ENCODE peak calls at places on chromosomes 3 and 15, in nine cellular contexts. B, G, M, A, Y, F, Z, C and U are unnamed samples.

GRCh38 chr15:59616390-59616789 is 4.8 kb downstream of the GCNT3 start:
- DNase-seq in C (no peak), Y (peak), M (peak), F (peak), G (no peak), A (no peak), Z (no peak), B (no peak), U (no peak)

GRCh38 chr3:171417137-171417536 is 43.1 kb downstream of the TNIK start:
- DNase-seq in B (no peak), A (no peak), F (no peak), G (no peak), C (peak), M (no peak), Z (peak), Y (no peak), U (no peak)

GRCh38 chr3:141335531-141336042 is 32.7 kb upstream of the ZBTB38 start:
- DNase-seq in M (no peak), A (no peak), Z (no peak), B (no peak), Y (no peak), F (no peak), C (peak), G (no peak), U (no peak)

GRCh38 chr15:77421370-77421700 is 647 bp downstream of the HMG20A start:
- DNase-seq in F (peak), C (peak), Z (no peak), A (no peak), G (peak), Y (peak), M (peak), B (no peak), U (no peak)

GRCh38 chr3:172317984-172318383 is 130.3 kb downstream of the GHSR start:
- DNase-seq in A (peak), F (no peak), Z (peak), M (no peak), Y (peak), G (peak), B (peak), C (peak), U (peak)

GRCh38 chr3:98012974-98013373 is 22.1 kb downstream of the GABRR3 start:
- DNase-seq in F (no peak), Y (no peak), M (no peak), Z (no peak), A (no peak), G (no peak), B (no peak), C (peak), U (no peak)

GRCh38 chr3:73827658-73828313 is 203.0 kb upstream of the PDZRN3 start:
- DNase-seq in C (peak), A (no peak), F (no peak), Z (no peak), M (no peak), B (no peak), Y (peak), G (no peak), U (no peak)

GRCh38 chr3:129534428-129535027 is 6.1 kb downstream of the RHO start:
- DNase-seq in B (no peak), Z (no peak), G (no peak), M (peak), F (no peak), A (no peak), Y (no peak), C (no peak), U (no peak)

GRCh38 chr15:56366211-56366610 is 985 bp downstream of the TEX9 start:
- DNase-seq in Z (no peak), M (peak), G (no peak), B (no peak), C (no peak), A (no peak), F (no peak), Y (no peak), U (no peak)

GRCh38 chr3:32420138-32420981 is 28.7 kb downstream of the CMTM7 start:
- DNase-seq in G (no peak), Z (peak), Y (no peak), C (peak), B (no peak), F (peak), A (no peak), M (peak), U (no peak)

GRCh38 chr15:61032600-61033286 is 196.4 kb downstream of the RORA start:
- DNase-seq in A (no peak), G (no peak), F (no peak), M (no peak), Y (peak), Z (no peak), C (no peak), B (no peak), U (no peak)

GRCh38 chr3:377158-377561 is 180.6 kb downstream of the CHL1 start:
- DNase-seq in F (peak), Z (peak), M (peak), B (no peak), C (peak), G (no peak), A (no peak), Y (no peak), U (peak)

GRCh38 chr3:113912551-113913246 is 35.1 kb upstream of the ZDHHC23 start:
- DNase-seq in F (peak), M (peak), G (no peak), Z (peak), C (peak), B (peak), A (no peak), Y (peak), U (peak)

GRCh38 chr3:189041482-189042090 is 130.2 kb upstream of the TPRG1 start:
- DNase-seq in F (peak), G (no peak), Y (peak), Z (peak), M (peak), B (no peak), A (no peak), C (peak), U (no peak)

GRCh38 chr3:46693897-46694235 is 387 bp upstream of the ALS2CL start:
- DNase-seq in Y (peak), C (no peak), M (peak), Z (peak), F (no peak), B (no peak), G (no peak), A (no peak), U (no peak)

GRCh38 chr3:134311693-134312071 is 61.0 kb upstream of the RYK start:
- DNase-seq in Z (peak), A (no peak), G (no peak), M (no peak), Y (no peak), F (no peak), C (no peak), B (no peak), U (no peak)

GRCh38 chr15:25635190-25635589 is 196.4 kb upstream of the UBE3A start:
- DNase-seq in M (no peak), F (no peak), Z (no peak), C (no peak), Y (no peak), G (no peak), B (no peak), A (no peak), U (no peak)

GRCh38 chr15:82044373-82045178 is 1.2 kb downstream of the MEX3B start:
- DNase-seq in C (peak), M (peak), A (no peak), Y (peak), Z (peak), F (no peak), G (peak), B (peak), U (no peak)

GRCh38 chr3:8095724-8096123 is 405.9 kb upstream of the LMCD1 start:
- DNase-seq in M (peak), Z (no peak), G (no peak), C (no peak), A (no peak), Y (no peak), F (no peak), B (no peak), U (no peak)

GRCh38 chr15:22913646-22914380 is 66.4 kb downstream of the CYFIP1 start:
- DNase-seq in C (no peak), F (no peak), Y (no peak), Z (no peak), B (no peak), M (no peak), A (no peak), G (no peak), U (no peak)

GRCh38 chr3:10666621-10667020 is 149.4 kb upstream of the SLC6A11 start:
- DNase-seq in F (peak), M (no peak), Z (no peak), B (no peak), G (peak), A (no peak), C (no peak), Y (peak), U (no peak)

GRCh38 chr3:60743631-60744164 is 507.6 kb downstream of the FHIT start:
- DNase-seq in A (no peak), C (no peak), M (peak), G (no peak), Y (no peak), F (no peak), Z (peak), B (no peak), U (no peak)

GRCh38 chr3:9793161-9793781 is 389 bp downstream of the ARPC4 start:
- DNase-seq in F (peak), B (no peak), M (peak), C (peak), Z (peak), Y (peak), A (no peak), G (peak), U (no peak)

GRCh38 chr3:123862152-123862551 is 22.0 kb downstream of the MYLK start:
- DNase-seq in C (no peak), G (no peak), A (no peak), F (no peak), B (no peak), Z (no peak), Y (no peak), M (no peak), U (no peak)

GRCh38 chr3:68972358-68972979 is 40.1 kb upstream of the TAFA4 start:
- DNase-seq in G (no peak), Z (peak), M (peak), B (no peak), Y (peak), A (no peak), F (peak), C (peak), U (peak)

GRCh38 chr15:24756101-24756500 is 80.5 kb downstream of the NPAP1 start:
- DNase-seq in F (no peak), B (no peak), Y (no peak), M (peak), A (no peak), C (no peak), G (no peak), Z (no peak), U (no peak)

GRCh38 chr3:14490255-14490654 is 49.9 kb downstream of the GRIP2 start:
- DNase-seq in F (no peak), M (no peak), C (no peak), Y (no peak), G (peak), Z (no peak), A (no peak), B (no peak), U (no peak)

GRCh38 chr15:40567111-40567510 is 2.0 kb upstream of the RPUSD2 start:
- DNase-seq in C (no peak), A (no peak), Z (no peak), F (peak), G (no peak), M (peak), Y (no peak), B (no peak), U (no peak)

GRCh38 chr3:132421832-132422231 is 4.5 kb downstream of the DNAJC13 start:
- DNase-seq in C (peak), M (no peak), Z (peak), F (no peak), B (peak), G (no peak), Y (no peak), A (no peak), U (no peak)

GRCh38 chr3:113242091-113242581 is 30.8 kb downstream of the BOC start:
- DNase-seq in M (no peak), A (peak), C (peak), Y (no peak), B (no peak), Z (peak), F (no peak), G (no peak), U (peak)

GRCh38 chr3:30408105-30408557 is 198.3 kb upstream of the TGFBR2 start:
- DNase-seq in B (no peak), Z (peak), G (no peak), M (no peak), A (no peak), F (no peak), C (peak), Y (no peak), U (no peak)

GRCh38 chr3:50194903-50195500 is 3.6 kb downstream of the GNAT1 start:
- DNase-seq in F (peak), G (no peak), M (peak), Y (no peak), B (no peak), C (no peak), A (no peak), Z (no peak), U (no peak)

GRCh38 chr3:30124435-30125390 is 481.7 kb upstream of the TGFBR2 start:
- DNase-seq in G (no peak), Z (peak), F (no peak), C (peak), A (no peak), B (peak), M (peak), Y (no peak), U (no peak)

GRCh38 chr3:86830566-86830965 is 160.4 kb downstream of the VGLL3 start:
- DNase-seq in B (no peak), Y (no peak), F (no peak), A (peak), G (no peak), M (no peak), C (peak), Z (peak), U (peak)

GRCh38 chr15:58501636-58502178 is 69.9 kb downstream of the LIPC start:
- DNase-seq in Y (no peak), M (no peak), B (no peak), G (no peak), Z (peak), C (no peak), F (no peak), A (no peak), U (no peak)
- H3K4me3 ChIP-seq in Y (no peak), M (no peak), B (no peak), G (no peak), Z (no peak), C (no peak), F (no peak), A (no peak), U (no peak)

DNA sequence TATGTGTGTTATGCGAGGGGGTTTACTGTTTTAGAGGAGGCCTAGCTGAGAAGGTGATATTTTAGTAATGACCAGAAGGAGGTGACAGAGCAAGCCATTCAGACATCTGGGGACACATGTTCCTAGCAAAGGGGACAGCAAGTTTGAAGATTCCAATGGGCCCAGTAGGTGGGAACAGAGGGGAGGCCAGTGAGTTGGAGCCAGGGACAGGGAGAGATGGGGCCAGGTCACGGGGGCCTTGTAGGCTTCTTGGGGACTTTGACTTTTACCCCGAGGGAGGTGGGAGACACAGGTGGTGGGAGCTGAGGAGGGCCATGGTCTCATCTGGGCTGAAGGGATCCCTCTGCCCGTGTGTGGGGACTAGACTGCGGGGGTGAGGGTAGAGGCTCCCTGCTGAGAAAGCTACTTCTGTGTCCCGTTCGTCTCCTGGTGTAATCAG is 72.5 kb downstream of the MGLL start:
- DNase-seq in Y (no peak), F (peak), M (peak), C (no peak), Z (no peak), B (no peak), A (no peak), G (no peak), U (no peak)
- TF ChIP-seq CTCF in Y (no peak), F (peak), M (peak), C (no peak), Z (no peak), B (no peak), A (no peak), G (no peak), U (no peak)

GRCh38 chr3:45673273-45673672 is 15.9 kb upstream of the SACM1L start:
- DNase-seq in C (no peak), Z (no peak), B (no peak), F (no peak), Y (no peak), G (no peak), A (no peak), M (peak), U (no peak)

GRCh38 chr3:45679805-45680204 is 9.4 kb upstream of the SACM1L start:
- DNase-seq in M (peak), A (no peak), B (no peak), Y (no peak), Z (no peak), G (no peak), F (no peak), C (no peak), U (no peak)

GRCh38 chr3:45677045-45677436 is 12.2 kb upstream of the SACM1L start:
- DNase-seq in M (peak), F (no peak), G (peak), Y (peak), Z (peak), C (peak), A (peak), B (no peak), U (peak)

GRCh38 chr3:45677841-45678240 is 11.4 kb upstream of the SACM1L start:
- DNase-seq in C (no peak), M (no peak), F (no peak), Y (no peak), Z (no peak), G (no peak), A (no peak), B (no peak), U (no peak)

DNA sequence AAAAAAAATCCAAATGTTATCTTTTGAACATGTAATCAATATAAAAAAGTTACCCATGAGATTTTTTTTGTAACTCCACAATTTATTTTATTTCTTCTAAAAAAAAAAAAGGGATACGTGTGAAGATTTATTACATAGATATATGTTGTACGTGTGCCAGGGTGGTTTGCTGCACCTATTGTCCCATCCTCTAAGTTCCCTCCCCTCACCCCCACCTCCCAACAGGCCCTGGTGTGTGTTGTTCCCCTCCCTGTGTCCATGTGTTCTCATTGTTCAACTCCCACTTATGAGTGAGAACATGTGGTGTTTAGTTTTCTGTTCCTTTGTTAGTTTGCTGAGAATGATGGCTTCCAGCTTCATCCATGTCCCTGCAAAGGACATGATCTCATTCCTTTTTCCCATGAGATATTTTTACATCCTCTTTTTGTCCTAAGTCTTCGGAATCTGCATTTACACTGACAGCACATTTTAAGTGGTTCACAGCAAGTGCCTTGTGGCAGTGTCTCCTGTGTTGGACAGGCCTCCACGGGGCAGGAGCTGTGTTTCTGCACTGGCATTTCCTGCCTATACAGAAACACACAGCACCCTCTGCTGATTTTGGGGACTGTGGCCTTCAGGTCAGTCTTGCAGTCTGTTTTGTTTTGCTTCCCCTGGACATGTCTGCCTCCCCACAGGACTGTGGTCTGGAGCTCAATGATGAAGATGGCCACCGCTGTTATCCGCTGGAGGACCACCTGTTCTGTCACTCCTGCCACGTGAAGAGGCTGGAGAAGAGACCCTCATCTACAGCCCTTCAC is 12.8 kb upstream of the SACM1L start:
- DNase-seq in Y (no peak), Z (no peak), F (no peak), G (no peak), M (no peak), C (no peak), B (no peak), A (no peak), U (no peak)
- H3K4me3 ChIP-seq in Y (no peak), Z (no peak), F (no peak), G (no peak), M (no peak), C (no peak), B (no peak), A (no peak), U (no peak)

GRCh38 chr3:89315750-89316149 is 208.3 kb downstream of the EPHA3 start:
- DNase-seq in B (no peak), G (no peak), A (no peak), C (no peak), Z (peak), M (no peak), Y (no peak), F (no peak), U (no peak)

GRCh38 chr3:89312141-89312540 is 204.7 kb downstream of the EPHA3 start:
- DNase-seq in G (no peak), A (no peak), B (no peak), Y (no peak), Z (no peak), C (no peak), M (no peak), F (no peak), U (no peak)

GRCh38 chr3:89320186-89320585 is 212.8 kb downstream of the EPHA3 start:
- DNase-seq in G (no peak), A (no peak), C (no peak), Y (no peak), M (no peak), F (no peak), Z (no peak), B (no peak), U (no peak)

DNA sequence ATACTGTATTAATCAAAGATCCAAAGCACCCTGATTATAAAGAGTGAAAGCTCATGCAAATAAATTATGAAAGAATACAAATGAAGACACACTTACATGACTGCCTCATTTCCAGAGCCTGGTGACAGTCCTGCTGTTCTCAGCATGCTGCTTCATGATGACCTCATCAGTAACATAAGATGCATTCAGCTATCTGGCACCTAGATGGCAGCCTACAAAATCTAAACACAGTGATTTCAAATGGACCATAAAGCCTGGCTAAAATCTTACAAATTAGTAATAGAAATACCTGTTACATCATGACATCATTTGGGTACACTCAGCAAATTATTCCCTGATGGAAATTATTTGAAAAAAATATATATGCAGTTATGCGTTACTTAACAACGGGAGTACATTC is 207.0 kb downstream of the EPHA3 start:
- DNase-seq in A (peak), G (no peak), Z (peak), C (peak), M (peak), Y (no peak), B (no peak), F (peak), U (no peak)
- TF ChIP-seq CTCF in A (peak), G (no peak), Z (no peak), C (peak), M (peak), Y (no peak), B (no peak), F (peak), U (peak)

DNA sequence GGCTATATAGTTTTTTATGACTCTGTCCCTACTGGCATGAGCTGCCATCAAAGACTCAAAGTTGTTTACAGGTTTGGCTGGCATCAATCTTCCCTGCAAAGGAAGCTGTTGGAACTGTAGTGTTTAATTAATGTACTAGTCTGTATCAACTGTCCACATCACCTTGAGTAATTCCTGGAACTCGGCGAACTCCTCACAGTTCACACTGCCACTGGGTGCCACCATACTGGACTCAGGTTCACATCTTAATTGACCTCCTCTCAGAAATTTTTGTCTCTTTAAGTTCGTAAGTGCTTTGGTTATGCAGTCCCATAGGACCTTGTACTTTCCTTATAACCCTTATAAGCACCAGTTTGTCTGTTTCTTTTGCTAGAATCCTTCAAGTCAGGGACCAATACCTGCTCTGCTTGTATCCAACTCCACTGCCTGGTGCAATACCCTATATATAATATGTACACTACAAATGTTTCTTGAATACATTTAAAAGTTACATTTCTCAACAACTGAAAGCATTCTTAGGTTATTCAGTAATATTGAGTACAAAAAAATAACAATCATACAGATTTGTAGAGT is 3.2 kb downstream of the HIGD1A start:
- DNase-seq in M (no peak), C (no peak), B (no peak), G (no peak), Y (no peak), A (no peak), Z (no peak), F (no peak), U (no peak)
- H3K4me3 ChIP-seq in M (no peak), C (no peak), B (no peak), G (no peak), Y (no peak), A (no peak), Z (no peak), F (no peak), U (no peak)

GRCh38 chr3:57856675-57857074 is 100.6 kb downstream of the SLMAP start:
- DNase-seq in B (no peak), M (peak), G (no peak), A (no peak), C (peak), Z (peak), Y (no peak), F (peak), U (no peak)
- TF ChIP-seq CTCF in B (peak), M (peak), G (no peak), A (peak), C (peak), Z (no peak), Y (no peak), F (peak), U (peak)